ENCODE peak calls at places on chromosomes 7 and 10, in six cellular contexts. M, A, P, O, I and S are unnamed samples.

GRCh38 chr10:119642556-119643111 is 8.5 kb upstream of the BAG3 start:
- DNase-seq in M (no peak), A (no peak), P (no peak), O (no peak), I (no peak), S (no peak)

GRCh38 chr7:122133477-122133876 is 10.6 kb downstream of the AASS start:
- DNase-seq in M (no peak), A (no peak), P (no peak), O (no peak), I (no peak), S (no peak)

GRCh38 chr7:128913856-128914565 is 3.5 kb upstream of the KCP start:
- DNase-seq in M (no peak), A (no peak), P (no peak), O (no peak), I (no peak), S (no peak)

GRCh38 chr7:7765422-7765821 is 47.0 kb upstream of the RPA3 start:
- DNase-seq in M (no peak), A (peak; percentile 3), P (no peak), O (no peak), I (no peak), S (peak; percentile 88)

GRCh38 chr7:102024005-102024768 is 206.8 kb downstream of the CUX1 start:
- DNase-seq in M (no peak), A (no peak), P (no peak), O (no peak), I (no peak), S (no peak)

GRCh38 chr7:143454091-143454729 is 11.0 kb downstream of the TAS2R60 start:
- DNase-seq in M (no peak), A (peak; percentile 36), P (no peak), O (no peak), I (no peak), S (no peak)

GRCh38 chr10:126525326-126525725 is 137.0 kb upstream of the ADAM12 start:
- DNase-seq in M (no peak), A (no peak), P (no peak), O (no peak), I (no peak), S (no peak)

GRCh38 chr7:1674161-1675035 is 4.3 kb downstream of the ELFN1 start:
- DNase-seq in M (no peak), A (no peak), P (no peak), O (no peak), I (no peak), S (no peak)

GRCh38 chr7:12703881-12704280 is 16.4 kb downstream of the ARL4A start:
- DNase-seq in M (peak; percentile 69), A (peak; percentile 65), P (no peak), O (no peak), I (no peak), S (no peak)

GRCh38 chr7:121582258-121582657 is 186.2 kb upstream of the FAM3C start:
- DNase-seq in M (no peak), A (no peak), P (no peak), O (no peak), I (no peak), S (no peak)

GRCh38 chr10:93893646-93894515 is at the start of gene SLC35G1:
- DNase-seq in M (peak; percentile 61), A (peak; percentile 77), P (peak; percentile 49), O (peak; percentile 77), I (peak; percentile 38), S (peak; percentile 45)

GRCh38 chr7:158650821-158651225 is 53.8 kb downstream of the NCAPG2 start:
- DNase-seq in M (peak; percentile 35), A (peak; percentile 92), P (no peak), O (no peak), I (no peak), S (no peak)

GRCh38 chr7:140349172-140349771 is 49.1 kb downstream of the SLC37A3 start:
- DNase-seq in M (no peak), A (peak; percentile 79), P (no peak), O (no peak), I (no peak), S (peak; percentile 6)

GRCh38 chr10:7596356-7596755 is 70.4 kb downstream of the ITIH5 start:
- DNase-seq in M (no peak), A (no peak), P (no peak), O (no peak), I (no peak), S (no peak)

GRCh38 chr7:84178013-84178412 is 16.6 kb downstream of the SEMA3A start:
- DNase-seq in M (no peak), A (no peak), P (no peak), O (no peak), I (no peak), S (no peak)

GRCh38 chr10:60531006-60531405 is 141.3 kb upstream of the ANK3 start:
- DNase-seq in M (no peak), A (no peak), P (no peak), O (no peak), I (no peak), S (no peak)
- H3K4me3 ChIP-seq in M (no peak overlapping the region), A (no peak overlapping the region), P (no peak overlapping the region), O (no peak overlapping the region), I (no peak overlapping the region), S (no peak overlapping the region)

GRCh38 chr7:82723411-82723810 is 279.8 kb upstream of the CACNA2D1 start:
- DNase-seq in M (no peak), A (peak; percentile 49), P (no peak), O (no peak), I (no peak), S (no peak)

GRCh38 chr7:82726038-82726800 is 282.6 kb upstream of the CACNA2D1 start:
- DNase-seq in M (peak; percentile 17), A (no peak), P (no peak), O (no peak), I (no peak), S (no peak)

GRCh38 chr7:82722946-82723345 is 279.4 kb upstream of the CACNA2D1 start:
- DNase-seq in M (no peak), A (peak; percentile 67), P (no peak), O (no peak), I (no peak), S (no peak)
- H2AFZ ChIP-seq in M (peak overlapping the region; percentile 7), A (peak overlapping the region; percentile 4), P (peak overlapping the region; percentile 55), O (peak overlapping the region; percentile 64), I (no peak overlapping the region), S (no peak overlapping the region)

DNA sequence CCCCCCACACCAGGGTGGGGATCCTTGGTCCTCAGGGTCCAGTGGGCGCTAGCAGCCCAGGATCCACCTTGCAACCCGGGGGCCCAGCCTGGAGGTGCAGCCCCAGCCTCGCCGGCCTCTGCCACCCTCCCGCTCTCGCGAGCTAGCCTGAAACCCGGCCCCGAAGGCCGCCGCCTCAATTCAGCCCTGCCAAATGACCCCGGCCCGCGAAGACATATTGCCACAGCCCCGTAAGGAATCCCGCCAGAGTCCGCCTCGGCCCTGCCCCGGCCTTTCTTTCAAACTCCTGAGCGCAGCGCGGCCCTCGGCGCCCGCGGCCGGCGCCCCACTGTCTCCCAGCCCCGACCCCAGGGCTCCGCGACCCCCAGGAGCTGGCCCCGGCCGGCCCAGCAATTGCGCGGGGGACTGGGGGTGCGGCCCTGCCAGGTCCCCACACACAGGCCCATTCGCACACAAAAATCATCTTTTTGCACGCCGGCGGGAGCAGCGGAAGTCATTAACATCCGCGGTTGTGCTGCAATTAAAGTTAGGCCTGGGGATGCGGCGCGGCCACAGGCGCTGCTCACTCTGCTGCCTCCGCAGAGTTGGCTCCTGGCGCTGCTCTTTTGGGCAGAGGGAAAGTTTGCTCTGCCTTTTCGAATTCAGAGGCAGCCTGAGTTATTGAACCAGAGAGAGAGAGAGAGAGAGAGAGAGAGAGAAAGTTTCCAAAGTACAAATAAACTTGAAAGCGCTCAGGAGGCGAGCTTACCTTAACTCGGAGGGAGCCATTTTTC is 4.0 kb downstream of the HOXA5 start:
- DNase-seq in M (no peak), A (no peak), P (no peak), O (peak; percentile 76), I (no peak), S (no peak)
- TF ChIP-seq EZH2 in M (no peak), A (no peak), P (peak; percentile 100), O (peak; percentile 98), I (no peak), S (no peak)

GRCh38 chr10:73648252-73648651 is 7.0 kb upstream of the MYOZ1 start:
- DNase-seq in M (peak; percentile 24), A (peak; percentile 55), P (no peak), O (peak; percentile 49), I (no peak), S (no peak)

GRCh38 chr10:73647211-73647874 is 6.1 kb upstream of the MYOZ1 start:
- DNase-seq in M (peak; percentile 56), A (peak; percentile 78), P (peak; percentile 82), O (peak; percentile 98), I (no peak), S (peak; percentile 31)

GRCh38 chr10:73646598-73647041 is 5.3 kb upstream of the MYOZ1 start:
- DNase-seq in M (no peak), A (no peak), P (no peak), O (peak; percentile 32), I (no peak), S (no peak)

GRCh38 chr10:73648975-73649829 is 6.6 kb downstream of the SYNPO2L start:
- DNase-seq in M (no peak), A (peak; percentile 33), P (no peak), O (peak; percentile 17), I (no peak), S (no peak)

DNA sequence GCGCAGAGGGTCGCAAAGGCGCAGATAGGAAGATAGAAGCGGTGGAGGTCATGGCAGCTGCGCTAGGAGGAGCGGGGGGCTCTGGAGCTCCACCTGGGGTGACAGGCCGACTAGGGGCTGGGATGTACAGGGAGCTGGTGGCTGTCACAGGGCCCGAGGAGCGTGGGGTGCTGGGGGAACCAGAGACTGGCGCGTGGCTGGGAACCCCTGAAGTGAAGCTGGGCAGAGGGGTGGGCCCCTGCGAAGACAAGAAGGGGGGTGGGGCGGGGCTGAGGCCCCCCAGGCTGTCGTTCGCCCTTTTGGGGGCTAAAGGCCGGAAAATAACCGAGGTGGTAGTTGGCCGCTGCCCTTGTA is 6.6 kb upstream of the MYOZ1 start:
- DNase-seq in M (no peak), A (no peak), P (no peak), O (peak; percentile 30), I (no peak), S (no peak)
- H3K4me3 ChIP-seq in M (peak overlapping the region; percentile 13), A (peak overlapping the region; percentile 74), P (peak overlapping the region; percentile 87), O (peak overlapping the region; percentile 96), I (no peak overlapping the region), S (no peak overlapping the region)

GRCh38 chr7:76233538-76234281 is 32.0 kb downstream of the SRRM3 start:
- DNase-seq in M (no peak), A (peak; percentile 14), P (no peak), O (peak; percentile 96), I (no peak), S (no peak)

GRCh38 chr7:76236226-76236625 is 34.5 kb downstream of the SRRM3 start:
- DNase-seq in M (no peak), A (no peak), P (no peak), O (no peak), I (no peak), S (no peak)

GRCh38 chr7:76232698-76233097 is 31.0 kb downstream of the SRRM3 start:
- DNase-seq in M (no peak), A (no peak), P (no peak), O (no peak), I (no peak), S (no peak)

GRCh38 chr7:76234282-76234584 is 32.5 kb downstream of the SRRM3 start:
- DNase-seq in M (no peak), A (no peak), P (no peak), O (no peak), I (no peak), S (no peak)

DNA sequence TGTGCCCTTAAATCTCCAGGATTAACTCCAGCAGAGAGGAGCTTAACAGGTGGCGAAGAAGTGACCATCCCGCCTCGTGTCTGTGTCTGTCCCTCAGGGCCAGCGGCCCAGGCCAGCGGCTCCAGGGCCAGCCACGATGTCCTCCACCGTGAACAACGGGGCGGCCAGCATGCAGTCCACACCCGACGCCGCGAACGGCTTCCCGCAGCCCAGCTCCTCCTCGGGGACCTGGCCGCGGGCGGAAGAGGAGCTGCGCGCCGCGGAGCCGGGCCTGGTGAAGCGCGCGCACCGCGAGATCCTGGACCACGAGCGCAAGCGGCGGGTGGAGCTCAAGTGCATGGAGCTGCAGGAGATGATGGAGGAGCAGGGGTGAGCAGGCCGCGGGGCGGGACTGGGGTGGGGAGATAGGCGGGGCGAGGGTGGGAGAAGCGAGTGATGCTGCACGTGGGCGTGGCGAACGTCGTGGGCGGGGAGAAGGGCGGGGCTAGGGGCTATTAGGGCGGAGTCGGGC is 33.3 kb downstream of the SRRM3 start:
- DNase-seq in M (peak; percentile 79), A (peak; percentile 90), P (peak; percentile 79), O (peak; percentile 91), I (peak; percentile 74), S (no peak)
- H2AFZ ChIP-seq in M (peak overlapping the region; percentile 41), A (peak overlapping the region; percentile 82), P (no peak overlapping the region), O (no peak overlapping the region), I (no peak overlapping the region), S (no peak overlapping the region)